ENCODE peak calls at places on chromosome 7, in ten cellular contexts. K is activated T-helper 9 cell treated with anti-CD3 and anti-CD28 coated beads, Interleukin-2, amount 50 U/mL, for 16 hours; G is neural progenitor cell; Z is heart left ventricle; E is astrocyte of the hippocampus; I is EL; J is myocyte; Y is testis; R is EH; H is HT1080. U is an unnamed sample.
A peak's percentile ranks its signal among the peaks of the same experiment; 100 is the strongest.

GRCh38 chr7:26179422-26179821 is 21.1 kb downstream of the HNRNPA2B1 start:
- DNase-seq in G (no peak), Z (no peak), Y (no peak), H (no peak), I (no peak), J (no peak), R (no peak), K (no peak), E (no peak), U (no peak)

GRCh38 chr7:21169667-21170605 is 257.9 kb upstream of the SP4 start:
- DNase-seq in Y (no peak), E (peak; percentile 73), J (no peak), R (no peak), H (no peak), Z (no peak), K (no peak), G (peak; percentile 91), I (no peak), U (peak; percentile 86)

GRCh38 chr7:123635551-123636359 is 19.9 kb upstream of the LMOD2 start:
- DNase-seq in H (peak; percentile 36), E (peak; percentile 39), R (peak; percentile 36), Y (no peak), G (peak; percentile 54), Z (no peak), I (peak; percentile 30), K (no peak), J (peak; percentile 65), U (no peak)

GRCh38 chr7:130622866-130623265 is 45.7 kb downstream of the COPG2 start:
- DNase-seq in R (no peak), E (peak; percentile 4), J (peak; percentile 93), Y (no peak), K (no peak), H (no peak), G (no peak), I (no peak), Z (no peak), U (no peak)

GRCh38 chr7:110861163-110861562 is 229.8 kb upstream of the LRRN3 start:
- DNase-seq in J (no peak), R (no peak), K (no peak), Z (no peak), H (no peak), E (no peak), Y (no peak), G (no peak), I (no peak), U (no peak)

GRCh38 chr7:123624527-123625183 is 23.0 kb downstream of the ASB15 start:
- DNase-seq in Z (peak; percentile 30), Y (peak; percentile 75), G (peak; percentile 64), H (peak; percentile 46), I (peak; percentile 15), K (peak; percentile 29), J (no peak), E (peak; percentile 17), R (peak; percentile 42), U (peak; percentile 6)

GRCh38 chr7:6653101-6653995 is 16.2 kb downstream of the ZNF316 start:
- DNase-seq in E (no peak), K (no peak), J (no peak), G (no peak), I (no peak), H (no peak), Y (no peak), R (no peak), Z (no peak), U (no peak)

GRCh38 chr7:142865766-142866165 is 10.9 kb downstream of the EPHB6 start:
- DNase-seq in Y (no peak), Z (no peak), H (no peak), I (no peak), R (no peak), E (no peak), J (no peak), G (no peak), K (no peak), U (no peak)

GRCh38 chr7:140402178-140402835 is 1.6 kb upstream of the RAB19 start:
- DNase-seq in Z (no peak), I (peak; percentile 9), K (no peak), E (peak; percentile 38), R (peak; percentile 39), H (peak; percentile 56), Y (no peak), J (no peak), G (no peak), U (peak; percentile 65)

GRCh38 chr7:117444646-117445045 is 17.4 kb upstream of the ASZ1 start:
- DNase-seq in Z (no peak), Y (no peak), H (no peak), R (no peak), G (no peak), J (no peak), E (no peak), I (no peak), K (no peak), U (no peak)

GRCh38 chr7:109529712-109530111 is 960.0 kb downstream of the DNAJB9 start:
- DNase-seq in J (no peak), I (no peak), Y (no peak), Z (no peak), H (no peak), K (no peak), E (no peak), R (no peak), G (no peak), U (no peak)

GRCh38 chr7:101299511-101300464 is 21.8 kb downstream of the IFT22 start:
- DNase-seq in G (peak; percentile 62), H (no peak), Y (no peak), R (no peak), J (peak; percentile 47), K (no peak), E (no peak), Z (no peak), I (no peak), U (no peak)

GRCh38 chr7:131606346-131607290 is 50.2 kb upstream of the PODXL start:
- DNase-seq in K (no peak), H (no peak), G (peak; percentile 26), Z (no peak), J (no peak), Y (no peak), E (no peak), I (no peak), R (no peak), U (peak; percentile 47)

GRCh38 chr7:133230591-133231194 is 22.2 kb upstream of the EXOC4 start:
- DNase-seq in H (peak; percentile 42), G (peak; percentile 62), Z (no peak), K (no peak), I (peak; percentile 51), R (peak; percentile 56), Y (peak; percentile 84), E (peak; percentile 64), J (peak; percentile 82), U (peak; percentile 32)

GRCh38 chr7:101231644-101232043 is 6.0 kb downstream of the CLDN15 start:
- DNase-seq in H (no peak), E (no peak), R (peak; percentile 51), K (no peak), Z (no peak), I (no peak), G (no peak), Y (no peak), J (no peak), U (no peak)

GRCh38 chr7:24717247-24717622 is 40.0 kb downstream of the GSDME start:
- DNase-seq in Z (no peak), K (no peak), H (no peak), E (no peak), R (no peak), J (no peak), G (peak; percentile 0), Y (no peak), I (no peak), U (no peak)

GRCh38 chr7:120941064-120941463 is 9.5 kb upstream of the ING3 start:
- DNase-seq in Z (no peak), I (no peak), G (no peak), H (peak; percentile 33), K (no peak), R (peak; percentile 4), Y (no peak), E (peak; percentile 3), J (peak; percentile 48), U (no peak)

GRCh38 chr7:98086231-98086855 is 20.3 kb upstream of the LMTK2 start:
- DNase-seq in K (no peak), E (no peak), Y (peak; percentile 53), H (peak; percentile 39), G (no peak), I (no peak), J (no peak), Z (no peak), R (no peak), U (peak; percentile 95)

GRCh38 chr7:66859794-66860645 is 61.0 kb upstream of the TMEM248 start:
- DNase-seq in E (peak; percentile 20), R (no peak), G (peak; percentile 15), I (no peak), Y (no peak), H (no peak), J (peak; percentile 46), Z (peak; percentile 48), K (no peak), U (no peak)